ENCODE peak calls at places on chromosomes 11 and 22, in seven cellular contexts. C is left cardiac atrium; X is amygdala; O is H54; Z is activated CD4-positive, alpha-beta T cell treated with anti-CD3 and anti-CD28 coated beads, Interleukin-2, amount 50 U/mL, for 1 hour; T is effector CD4-positive, alpha-beta T cell; U is breast epithelium. M is an unnamed sample.

GRCh38 chr22:30506507-30506968 is 1.0 kb upstream of the SEC14L4 start:
- DNase-seq in T (no peak), U (no peak), Z (no peak), O (no peak), X (no peak), C (no peak), M (no peak)

GRCh38 chr11:76654310-76654851 is 16.2 kb downstream of the LRRC32 start:
- DNase-seq in O (no peak), U (no peak), T (no peak), X (no peak), Z (no peak), C (peak; percentile 81), M (no peak)

GRCh38 chr11:33912405-33913361 is 20.8 kb upstream of the LMO2 start:
- DNase-seq in T (no peak), O (peak; percentile 42), Z (no peak), U (no peak), X (no peak), C (no peak), M (no peak)

GRCh38 chr22:47238886-47239860 is 476.7 kb downstream of the TBC1D22A start:
- DNase-seq in T (no peak), X (no peak), Z (no peak), O (no peak), C (no peak), U (no peak), M (no peak)

GRCh38 chr11:1820463-1821325 is 14.1 kb upstream of the SYT8 start:
- DNase-seq in C (no peak), O (no peak), T (no peak), U (peak; percentile 46), Z (no peak), X (no peak), M (no peak)

GRCh38 chr11:33000181-33000580 is 15.5 kb upstream of the DEPDC7 start:
- DNase-seq in Z (no peak), U (no peak), O (no peak), X (no peak), C (no peak), T (no peak), M (no peak)

GRCh38 chr22:21734540-21735197 is 925 bp downstream of the YPEL1 start:
- DNase-seq in U (no peak), C (no peak), O (no peak), T (no peak), Z (no peak), X (no peak), M (peak; percentile 41)

GRCh38 chr22:43183496-43184263 is 3.3 kb downstream of the TTLL12 start:
- DNase-seq in X (no peak), Z (no peak), O (no peak), C (no peak), T (no peak), U (no peak), M (no peak)

GRCh38 chr11:70569996-70570692 is 171.8 kb downstream of the CTTN start:
- DNase-seq in U (no peak), C (no peak), Z (no peak), O (no peak), X (no peak), T (no peak), M (no peak)

GRCh38 chr11:19696904-19697303 is 15.7 kb upstream of the NAV2 start:
- DNase-seq in U (no peak), X (no peak), C (no peak), O (no peak), Z (no peak), T (no peak), M (no peak)

GRCh38 chr11:108135845-108136599 is 14.7 kb downstream of the ACAT1 start:
- DNase-seq in T (no peak), X (no peak), C (no peak), Z (peak; percentile 5), U (no peak), O (no peak), M (peak; percentile 57)

GRCh38 chr22:17960695-17961442 is 63.5 kb downstream of the MICAL3 start:
- DNase-seq in O (no peak), C (no peak), Z (no peak), X (no peak), U (no peak), T (no peak), M (no peak)

GRCh38 chr11:114059278-114059983 is at the start of gene ZBTB16:
- DNase-seq in C (peak; percentile 91), X (peak; percentile 87), O (no peak), T (peak; percentile 52), Z (peak; percentile 53), U (peak; percentile 81), M (no peak)

GRCh38 chr11:25537393-25537792 is 794.5 kb upstream of the ANO3 start:
- DNase-seq in T (no peak), X (no peak), O (no peak), U (no peak), C (no peak), Z (no peak), M (no peak)

GRCh38 chr11:100810146-100810545 is 123.1 kb downstream of the ARHGAP42 start:
- DNase-seq in Z (no peak), O (no peak), U (no peak), C (no peak), T (no peak), X (no peak), M (no peak)

GRCh38 chr22:41132555-41132954 is 40.2 kb downstream of the EP300 start:
- DNase-seq in U (no peak), X (no peak), T (no peak), Z (no peak), C (no peak), O (no peak), M (no peak)

GRCh38 chr11:34160049-34160721 is 54.8 kb downstream of the NAT10 start:
- DNase-seq in C (no peak), T (no peak), O (no peak), U (no peak), X (no peak), Z (no peak), M (no peak)

GRCh38 chr11:72573380-72573949 is 100.8 kb downstream of the PDE2A start:
- DNase-seq in X (no peak), U (no peak), T (no peak), O (no peak), Z (peak; percentile 27), C (no peak), M (no peak)

GRCh38 chr11:3221408-3222002 is 2.9 kb upstream of the MRGPRG start:
- DNase-seq in X (no peak), Z (no peak), U (no peak), C (no peak), O (no peak), T (no peak), M (no peak)

GRCh38 chr22:41479671-41480396 is 10.9 kb downstream of the ACO2 start:
- DNase-seq in O (peak; percentile 33), T (no peak), Z (no peak), C (no peak), U (no peak), X (peak; percentile 67), M (no peak)

M was measured in OCI-LY7.